ENCODE peak calls at places on chromosomes 4 and X, in ten cellular contexts. S is neural progenitor cell; N is thyroid gland; Q is GM23248; I is heart left ventricle; E is adrenal gland; Y is spleen; C is CD8-positive, alpha-beta memory T cell; H is lung; Z is GM12878. W is an unnamed sample. For H3K4me1, the result is how much of the 10 kb centered on the place peaks cover.

GRCh38 chr4:155071962-155072361 is 136.5 kb upstream of the NPY2R start:
- DNase-seq in Y (no peak), C (no peak), N (no peak), H (no peak), E (no peak), S (no peak), Q (no peak), I (no peak), Z (no peak), W (no peak)

GRCh38 chr4:5746829-5747745 is 36.1 kb downstream of the EVC start:
- DNase-seq in H (no peak), N (no peak), Q (peak), C (no peak), I (no peak), S (no peak), Z (no peak), Y (no peak), E (peak), W (no peak)

GRCh38 chr4:169745291-169745690 is 12.5 kb downstream of the HPF1 start:
- DNase-seq in Z (no peak), Y (no peak), I (no peak), C (no peak), E (no peak), S (no peak), Q (peak), H (no peak), N (no peak), W (no peak)

GRCh38 chr4:178316211-178316610 is 874.0 kb upstream of the AGA start:
- DNase-seq in I (no peak), H (no peak), S (no peak), C (no peak), Q (no peak), N (no peak), Z (no peak), Y (no peak), E (no peak), W (no peak)

GRCh38 chr4:162115323-162115722 is 48.5 kb downstream of the FSTL5 start:
- DNase-seq in C (no peak), S (no peak), E (no peak), N (no peak), I (no peak), H (no peak), Y (no peak), Q (no peak), Z (no peak), W (no peak)

GRCh38 chr4:3820016-3820805 is 54.0 kb downstream of the ADRA2C start:
- DNase-seq in E (no peak), S (no peak), H (no peak), N (no peak), I (peak), Y (no peak), Q (no peak), Z (no peak), C (no peak), W (no peak)

GRCh38 chr4:186144596-186145569 is 40.4 kb downstream of the FAM149A start:
- DNase-seq in Z (no peak), S (peak), C (no peak), E (peak), H (no peak), Q (peak), N (peak), I (peak), Y (peak), W (peak)

GRCh38 chrX:24561121-24561520 is 86.0 kb downstream of the PCYT1B start:
- DNase-seq in H (no peak), I (no peak), C (no peak), N (no peak), Z (no peak), Q (peak), E (no peak), Y (no peak), S (peak), W (no peak)

GRCh38 chr4:118740869-118741268 is 55.7 kb downstream of the METTL14 start:
- DNase-seq in H (no peak), Q (peak), I (no peak), Y (no peak), Z (no peak), N (no peak), S (peak), E (no peak), C (no peak), W (no peak)

GRCh38 chr4:74453037-74453635 is 8.2 kb downstream of the AREG start:
- DNase-seq in I (no peak), Z (no peak), Y (no peak), N (no peak), Q (no peak), C (no peak), E (no peak), S (no peak), H (no peak), W (no peak)

GRCh38 chr4:152784490-152785195 is 4.9 kb downstream of the ARFIP1 start:
- DNase-seq in C (no peak), H (no peak), Q (peak), Z (no peak), E (no peak), Y (no peak), N (no peak), S (no peak), I (no peak), W (no peak)

GRCh38 chr4:63693321-63693720 is 715.9 kb downstream of the TECRL start:
- DNase-seq in C (no peak), E (no peak), Z (no peak), H (no peak), N (no peak), I (no peak), Q (no peak), S (no peak), Y (no peak), W (no peak)

GRCh38 chr4:123446791-123447474 is 50.3 kb downstream of the SPRY1 start:
- DNase-seq in Q (no peak), E (no peak), H (no peak), Z (no peak), C (no peak), Y (no peak), N (no peak), I (no peak), S (no peak), W (no peak)

GRCh38 chr4:123449362-123449761 is 52.8 kb downstream of the SPRY1 start:
- DNase-seq in H (no peak), S (no peak), Z (no peak), Y (no peak), I (no peak), Q (no peak), E (no peak), C (no peak), N (no peak), W (no peak)

GRCh38 chr4:123449780-123450179 is 53.2 kb downstream of the SPRY1 start:
- DNase-seq in Q (peak), I (no peak), E (no peak), Z (peak), Y (no peak), S (no peak), C (no peak), N (no peak), H (no peak), W (no peak)

GRCh38 chr4:123443401-123444297 is 47.1 kb downstream of the SPRY1 start:
- DNase-seq in Z (peak), C (no peak), E (no peak), I (no peak), H (no peak), N (no peak), S (peak), Y (no peak), Q (no peak), W (no peak)

DNA sequence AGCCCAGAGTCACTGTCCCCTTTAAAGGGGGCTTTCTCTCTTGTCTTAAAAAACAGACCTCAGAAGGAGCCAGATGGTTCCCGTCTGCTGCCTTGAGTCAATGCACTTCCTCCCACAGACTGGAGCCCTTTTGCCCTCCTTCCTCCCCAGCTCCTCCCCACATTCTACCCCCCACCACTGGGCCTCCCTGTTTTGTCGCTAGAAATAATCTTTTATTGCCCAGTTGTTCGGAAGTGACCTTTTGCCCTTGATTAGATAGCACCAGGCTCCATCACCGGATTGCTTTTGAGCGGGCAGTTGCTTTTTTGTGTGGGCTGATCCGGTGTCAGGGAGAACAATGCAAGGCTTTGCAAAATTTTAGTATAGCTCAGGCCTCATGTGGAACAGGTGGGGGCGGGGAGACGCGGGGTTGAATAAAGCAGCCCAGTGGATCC is 47.7 kb downstream of the SPRY1 start:
- DNase-seq in E (peak), Q (no peak), Z (peak), H (peak), S (peak), N (no peak), I (no peak), Y (no peak), C (no peak), W (peak)
- H3K4me3 ChIP-seq in E (no peak), Q (no peak), Z (peak), H (no peak), S (peak), N (no peak), I (peak), Y (no peak), C (no peak), W (peak)

GRCh38 chr4:93495346-93495745 is 333.2 kb upstream of the ATOH1 start:
- DNase-seq in C (no peak), I (no peak), H (no peak), S (no peak), Z (no peak), E (no peak), N (no peak), Y (no peak), Q (no peak), W (no peak)
- H3K4me1 ChIP-seq in C (under half), I (under half), H (under half), S (under half), Z (under half), E (under half), N (under half), Y (under half), Q (under half), W (under half)

GRCh38 chrX:75547783-75548182 is 24.9 kb upstream of the ZDHHC15 start:
- DNase-seq in Z (no peak), C (no peak), H (peak), N (peak), Y (no peak), I (no peak), E (peak), Q (peak), S (no peak), W (no peak)
- H3K4me3 ChIP-seq in Z (no peak), C (no peak), H (no peak), N (no peak), Y (no peak), I (no peak), E (no peak), Q (no peak), S (no peak), W (no peak)

DNA sequence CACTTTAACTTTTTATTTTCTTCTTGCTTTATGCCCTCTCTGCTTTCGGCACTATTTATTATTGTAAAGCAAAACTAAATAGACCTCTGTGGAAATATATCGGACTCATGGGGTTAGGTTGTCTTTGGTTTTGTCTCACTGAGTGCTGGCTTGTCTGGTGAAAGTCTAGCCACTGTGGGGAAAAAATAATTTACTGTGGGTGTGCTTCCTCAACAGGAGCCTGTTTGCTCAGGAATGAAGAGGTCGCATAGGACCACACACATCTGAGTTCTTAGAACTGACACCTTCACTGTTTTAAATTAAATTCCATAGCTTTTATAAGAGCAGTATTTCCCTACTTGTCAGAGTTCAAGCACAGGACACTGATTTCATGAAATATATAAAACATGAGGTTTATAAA is 103.0 kb upstream of the BMPR1B start:
- DNase-seq in E (no peak), H (no peak), Z (no peak), Y (no peak), C (no peak), N (no peak), Q (no peak), S (no peak), I (no peak), W (no peak)
- H3K4me1 ChIP-seq in E (under half), H (under half), Z (under half), Y (under half), C (under half), N (under half), Q (under half), S (under half), I (under half), W (under half)

GRCh38 chrX:22652596-22652995 is 347.2 kb upstream of the DDX53 start:
- DNase-seq in Q (peak), I (no peak), H (no peak), C (no peak), N (no peak), E (peak), Z (no peak), S (peak), Y (no peak), W (no peak)
- H3K4me3 ChIP-seq in Q (no peak), I (no peak), H (no peak), C (no peak), N (no peak), E (no peak), Z (no peak), S (no peak), Y (no peak), W (no peak)

DNA sequence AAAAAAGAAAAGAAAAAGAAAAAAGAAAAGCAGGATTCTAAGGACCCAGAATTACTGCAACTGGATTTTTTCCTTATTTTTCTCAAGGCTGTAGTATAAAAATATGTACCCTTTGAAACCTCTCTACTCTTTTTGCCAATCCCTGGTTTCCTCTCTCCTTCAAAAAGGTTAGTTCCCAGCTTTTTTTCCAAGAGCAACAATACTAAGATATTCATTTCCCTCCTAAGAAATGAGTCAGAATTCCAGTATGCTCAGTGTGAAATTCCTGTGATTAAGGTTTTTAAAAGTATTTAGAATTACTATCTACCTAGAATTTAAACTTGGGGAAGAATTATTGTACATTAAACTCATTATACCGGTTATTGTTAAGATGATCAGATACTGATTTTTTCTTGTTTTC is 22.0 kb downstream of the SMIM14 start:
- DNase-seq in Z (no peak), N (no peak), C (no peak), Q (peak), E (no peak), Y (no peak), I (no peak), S (no peak), H (no peak), W (no peak)
- H3K4me1 ChIP-seq in Z (half or more), N (under half), C (under half), Q (half or more), E (half or more), Y (under half), I (under half), S (under half), H (under half), W (under half)

DNA sequence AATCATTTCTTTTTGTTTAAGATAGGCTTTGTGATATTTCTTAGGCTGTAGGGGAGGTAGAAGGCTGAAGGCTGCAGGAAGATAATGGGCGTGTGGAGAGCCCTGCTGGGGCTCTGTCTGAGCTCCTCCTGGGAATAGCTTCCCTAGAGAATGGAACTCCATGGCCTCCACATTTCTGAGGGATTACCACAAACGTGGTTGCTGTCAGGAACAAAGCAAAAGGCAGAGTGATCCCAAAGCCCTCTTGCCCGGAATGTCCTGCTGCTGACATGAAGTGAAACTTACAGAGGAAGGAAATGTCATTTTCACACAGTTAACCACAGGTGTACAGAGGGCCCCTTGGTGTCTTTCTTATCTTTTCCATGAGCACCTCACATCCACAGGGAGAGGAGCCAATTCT is 89.3 kb downstream of the DDIT4L start:
- DNase-seq in I (no peak), Z (no peak), C (no peak), S (peak), N (no peak), Q (no peak), Y (no peak), E (no peak), H (no peak), W (no peak)
- H3K4me3 ChIP-seq in I (no peak), Z (no peak), C (no peak), S (peak), N (no peak), Q (no peak), Y (no peak), E (no peak), H (no peak), W (no peak)

GRCh38 chr4:7964459-7964858 is 24.8 kb upstream of the AFAP1 start:
- DNase-seq in C (no peak), Q (no peak), E (no peak), Z (no peak), N (no peak), H (no peak), I (no peak), Y (no peak), S (no peak), W (no peak)

GRCh38 chr4:7963691-7964090 is 24.0 kb upstream of the AFAP1 start:
- DNase-seq in Q (no peak), C (no peak), N (no peak), S (no peak), H (no peak), Z (no peak), I (no peak), E (no peak), Y (no peak), W (no peak)

GRCh38 chr4:7967063-7967440 is 27.4 kb upstream of the AFAP1 start:
- DNase-seq in I (no peak), E (no peak), Q (no peak), N (no peak), Y (no peak), H (no peak), S (no peak), C (no peak), Z (no peak), W (no peak)

GRCh38 chr4:7966281-7967062 is 26.8 kb upstream of the AFAP1 start:
- DNase-seq in I (no peak), S (no peak), N (no peak), H (no peak), Z (no peak), E (no peak), Q (no peak), C (no peak), Y (no peak), W (no peak)

DNA sequence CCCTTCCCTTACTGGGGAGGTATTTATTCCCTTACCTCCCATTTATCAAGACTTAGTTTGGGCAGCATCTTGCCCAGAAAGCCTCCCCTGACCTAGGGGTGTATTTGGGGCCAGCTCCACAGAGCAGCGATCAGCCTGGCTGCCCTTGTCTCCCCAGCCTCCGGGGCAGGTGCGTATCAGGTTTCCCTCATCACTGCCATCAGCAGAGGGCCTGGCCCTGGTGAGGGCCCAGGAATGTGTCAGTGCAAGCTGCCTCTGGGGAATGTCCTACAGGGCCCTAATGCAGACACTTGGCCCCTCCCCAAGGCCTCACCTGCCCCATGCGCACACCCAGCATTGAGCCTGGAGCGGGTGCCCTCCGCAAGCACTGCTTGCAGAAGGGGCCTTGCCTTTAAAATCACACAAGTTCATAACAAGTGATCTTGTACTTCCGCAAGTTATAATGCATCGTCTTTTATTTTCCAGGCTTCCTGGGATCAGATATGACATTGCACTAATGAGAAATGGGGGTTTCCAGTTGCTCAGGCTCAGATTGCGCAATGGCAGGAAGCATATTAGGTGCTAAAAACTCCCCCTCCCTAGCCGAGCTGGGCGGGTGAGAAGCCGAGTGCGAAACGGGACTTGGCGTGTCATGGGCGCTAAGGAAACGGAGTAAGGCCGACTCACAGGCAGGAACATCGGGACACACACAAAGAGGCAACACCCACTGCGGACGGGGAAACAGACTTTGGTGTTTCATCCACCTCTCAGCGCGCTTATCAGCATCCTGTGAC is 25.4 kb upstream of the AFAP1 start:
- DNase-seq in C (peak), N (peak), Y (no peak), Z (no peak), I (no peak), H (no peak), E (no peak), S (no peak), Q (peak), W (peak)
- H3K4me1 ChIP-seq in C (half or more), N (under half), Y (half or more), Z (under half), I (under half), H (under half), E (under half), S (under half), Q (under half), W (under half)

GRCh38 chr4:147773261-147774184 is 41.6 kb downstream of the ARHGAP10 start:
- DNase-seq in H (no peak), Z (no peak), C (no peak), Q (peak), Y (no peak), N (no peak), I (no peak), E (no peak), S (no peak), W (no peak)

GRCh38 chr4:147769386-147769785 is 37.5 kb downstream of the ARHGAP10 start:
- DNase-seq in Z (no peak), H (no peak), I (no peak), Y (no peak), N (no peak), E (no peak), Q (peak), C (no peak), S (no peak), W (no peak)

GRCh38 chr4:147772459-147772969 is 40.6 kb downstream of the ARHGAP10 start:
- DNase-seq in E (no peak), Q (peak), N (no peak), Y (no peak), C (no peak), I (no peak), S (no peak), H (no peak), Z (no peak), W (no peak)

GRCh38 chr4:147770831-147771230 is 38.9 kb downstream of the ARHGAP10 start:
- DNase-seq in N (no peak), C (no peak), S (no peak), Y (no peak), Q (no peak), E (no peak), I (no peak), Z (no peak), H (no peak), W (no peak)

GRCh38 chr4:147772056-147772455 is 40.2 kb downstream of the ARHGAP10 start:
- DNase-seq in Y (no peak), E (no peak), N (no peak), H (no peak), C (no peak), S (no peak), I (no peak), Q (no peak), Z (no peak), W (no peak)
- H3K4me3 ChIP-seq in Y (no peak), E (no peak), N (no peak), H (no peak), C (no peak), S (no peak), I (no peak), Q (peak), Z (no peak), W (no peak)